ENCODE peak calls at places on chromosome 3, in four cellular contexts. O is fibroblast of the conjunctiva, Z is sciatic nerve, L is upper lobe of left lung. K is an unnamed sample.

GRCh38 chr3:44478606-44479094 is 1.2 kb upstream of the ZNF445 start:
- DNase-seq in O (no peak), L (no peak), Z (no peak), K (no peak)

GRCh38 chr3:43455233-43455632 is 166.6 kb downstream of the ANO10 start:
- DNase-seq in Z (no peak), O (no peak), L (no peak), K (peak; percentile 39)

GRCh38 chr3:38581774-38582173 is 67.7 kb downstream of the SCN5A start:
- DNase-seq in Z (peak; percentile 15), O (no peak), L (no peak), K (no peak)

GRCh38 chr3:98985406-98985805 is 83.9 kb upstream of the DCBLD2 start:
- DNase-seq in O (no peak), L (no peak), Z (no peak), K (no peak)

GRCh38 chr3:12005951-12006625 is 1.9 kb downstream of the SYN2 start:
- DNase-seq in O (no peak), Z (no peak), L (no peak), K (no peak)

GRCh38 chr3:123081718-123082369 is 15.0 kb downstream of the PDIA5 start:
- DNase-seq in L (no peak), O (no peak), Z (no peak), K (no peak)

GRCh38 chr3:183481582-183481981 is 53.2 kb upstream of the MCF2L2 start:
- DNase-seq in O (no peak), Z (no peak), L (no peak), K (no peak)

GRCh38 chr3:162073422-162073821 is 576.8 kb downstream of the OTOL1 start:
- DNase-seq in O (no peak), Z (no peak), L (no peak), K (no peak)

GRCh38 chr3:171875923-171876412 is 32.8 kb downstream of the TMEM212 start:
- DNase-seq in Z (no peak), L (no peak), O (no peak), K (no peak)

GRCh38 chr3:94735354-94735753 is 672.5 kb downstream of the NSUN3 start:
- DNase-seq in Z (no peak), L (no peak), O (no peak), K (no peak)

GRCh38 chr3:16884748-16885587 is at the start of gene PLCL2:
- DNase-seq in O (no peak), Z (peak; percentile 71), L (peak; percentile 93), K (no peak)

GRCh38 chr3:59968510-59968909 is 918.7 kb upstream of the CFAP20DC start:
- DNase-seq in O (no peak), Z (no peak), L (no peak), K (no peak)

GRCh38 chr3:82082796-82083195 is 321.4 kb upstream of the GBE1 start:
- DNase-seq in L (no peak), O (no peak), Z (no peak), K (no peak)

GRCh38 chr3:31687020-31687802 is 154.5 kb downstream of the STT3B start:
- DNase-seq in O (no peak), Z (no peak), L (no peak), K (no peak)

GRCh38 chr3:31606453-31606852 is 73.7 kb downstream of the STT3B start:
- DNase-seq in O (no peak), Z (no peak), L (no peak), K (peak; percentile 16)

GRCh38 chr3:182092662-182093262 is 381.0 kb downstream of the SOX2 start:
- DNase-seq in O (no peak), L (no peak), Z (no peak), K (peak; percentile 3)

GRCh38 chr3:98814799-98815450 is 51.8 kb downstream of the ST3GAL6 start:
- DNase-seq in Z (no peak), L (no peak), O (peak; percentile 35), K (no peak)

GRCh38 chr3:52298147-52299098 is 10.8 kb downstream of the GLYCTK start:
- DNase-seq in L (peak; percentile 62), Z (no peak), O (no peak), K (no peak)

GRCh38 chr3:14472471-14473351 is 67.4 kb downstream of the GRIP2 start:
- DNase-seq in Z (peak; percentile 58), L (no peak), O (peak; percentile 64), K (no peak)

GRCh38 chr3:160200328-160200727 is 24.9 kb upstream of the C3orf80 start:
- DNase-seq in Z (no peak), L (no peak), O (no peak), K (no peak)

GRCh38 chr3:139088462-139089324 is 44.0 kb upstream of the PRR23C start:
- DNase-seq in L (peak; percentile 39), Z (no peak), O (no peak), K (no peak)

GRCh38 chr3:146653978-146654377 is 48.8 kb upstream of the PLSCR5 start:
- DNase-seq in O (no peak), Z (no peak), L (no peak), K (no peak)

GRCh38 chr3:33884204-33884561 is 85.8 kb downstream of the PDCD6IP start:
- DNase-seq in O (no peak), L (peak; percentile 14), Z (no peak), K (no peak)

K was measured in Caco-2.